ENCODE peak calls at places on chromosomes 13 and 19, in six cellular contexts. J, H, D, Z, T and V are unnamed samples.

GRCh38 chr19:28934626-28935025 is 278.3 kb downstream of the UQCRFS1 start:
- DNase-seq in J (no peak), H (no peak), D (no peak), Z (no peak), T (no peak), V (no peak)

GRCh38 chr13:72379581-72379980 is 347.8 kb downstream of the MZT1 start:
- DNase-seq in J (no peak), H (no peak), D (peak), Z (no peak), T (no peak), V (peak)

GRCh38 chr19:5990289-5990797 is 12.4 kb upstream of the RANBP3 start:
- DNase-seq in J (no peak), H (peak), D (no peak), Z (no peak), T (no peak), V (no peak)

GRCh38 chr19:49116544-49116943 is 2.4 kb downstream of the LIN7B start:
- DNase-seq in J (no peak), H (no peak), D (no peak), Z (no peak), T (no peak), V (no peak)

GRCh38 chr13:94914829-94915228 is 202.5 kb upstream of the SOX21 start:
- DNase-seq in J (no peak), H (no peak), D (no peak), Z (no peak), T (no peak), V (no peak)

GRCh38 chr13:77533875-77534788 is 1.4 kb upstream of the SCEL start:
- DNase-seq in J (no peak), H (no peak), D (no peak), Z (no peak), T (no peak), V (no peak)

GRCh38 chr19:13783565-13784500 is 9.6 kb downstream of the C19orf53 start:
- DNase-seq in J (no peak), H (no peak), D (no peak), Z (no peak), T (no peak), V (no peak)

GRCh38 chr19:6066661-6067646 is 43.3 kb downstream of the RFX2 start:
- DNase-seq in J (no peak), H (peak), D (peak), Z (no peak), T (no peak), V (peak)

GRCh38 chr19:46979770-46980105 is 39.9 kb upstream of the NPAS1 start:
- DNase-seq in J (no peak), H (peak), D (no peak), Z (no peak), T (no peak), V (no peak)

GRCh38 chr19:35718345-35719041 is 690 bp downstream of the KMT2B start:
- DNase-seq in J (peak), H (no peak), D (peak), Z (peak), T (peak), V (no peak)

GRCh38 chr13:109593230-109593629 is 193.2 kb downstream of the IRS2 start:
- DNase-seq in J (no peak), H (no peak), D (no peak), Z (no peak), T (no peak), V (no peak)

GRCh38 chr13:110408286-110408685 is 101.2 kb downstream of the COL4A2 start:
- DNase-seq in J (no peak), H (no peak), D (no peak), Z (no peak), T (no peak), V (no peak)

GRCh38 chr13:62300021-62300420 is 884.4 kb upstream of the PCDH20 start:
- DNase-seq in J (no peak), H (no peak), D (no peak), Z (no peak), T (no peak), V (no peak)

GRCh38 chr19:19775891-19776205 is 42.9 kb upstream of the ZNF14 start:
- DNase-seq in J (no peak), H (no peak), D (no peak), Z (no peak), T (no peak), V (no peak)

GRCh38 chr13:84972907-84973306 is 826.3 kb downstream of the SLITRK6 start:
- DNase-seq in J (no peak), H (no peak), D (no peak), Z (no peak), T (no peak), V (no peak)

GRCh38 chr13:33676700-33677048 is 141.3 kb upstream of the RFC3 start:
- DNase-seq in J (peak), H (no peak), D (peak), Z (peak), T (peak), V (peak)

GRCh38 chr19:30799854-30800755 is 427.9 kb downstream of the ZNF536 start:
- DNase-seq in J (peak), H (peak), D (no peak), Z (peak), T (peak), V (no peak)

GRCh38 chr13:112970552-112971287 is 1.7 kb downstream of the MCF2L start:
- DNase-seq in J (no peak), H (no peak), D (no peak), Z (no peak), T (no peak), V (no peak)

GRCh38 chr19:39599116-39599515 is 3.2 kb upstream of the LGALS13 start:
- DNase-seq in J (peak), H (peak), D (peak), Z (peak), T (peak), V (peak)

GRCh38 chr13:25886438-25887214 is 165.2 kb downstream of the SHISA2 start:
- DNase-seq in J (peak), H (no peak), D (peak), Z (no peak), T (no peak), V (peak)

GRCh38 chr13:24071423-24072075 is 89.0 kb upstream of the SPATA13 start:
- DNase-seq in J (no peak), H (no peak), D (peak), Z (no peak), T (no peak), V (peak)

GRCh38 chr13:75365724-75366173 is 116.2 kb downstream of the TBC1D4 start:
- DNase-seq in J (peak), H (no peak), D (peak), Z (no peak), T (peak), V (peak)

GRCh38 chr13:41568143-41568989 is 111.0 kb downstream of the RGCC start:
- DNase-seq in J (no peak), H (no peak), D (no peak), Z (no peak), T (no peak), V (no peak)

GRCh38 chr19:32908641-32909190 is 39.1 kb upstream of the SLC7A9 start:
- DNase-seq in J (no peak), H (no peak), D (no peak), Z (no peak), T (no peak), V (no peak)

GRCh38 chr19:53076984-53077383 is 26.2 kb downstream of the ZNF160 start:
- DNase-seq in J (no peak), H (peak), D (peak), Z (peak), T (no peak), V (peak)

GRCh38 chr13:30108913-30109237 is 198.5 kb downstream of the KATNAL1 start:
- DNase-seq in J (no peak), H (no peak), D (no peak), Z (no peak), T (no peak), V (no peak)

GRCh38 chr13:38630780-38631179 is 56.1 kb upstream of the FREM2 start:
- DNase-seq in J (no peak), H (no peak), D (no peak), Z (no peak), T (no peak), V (peak)

GRCh38 chr19:18057557-18057956 is 29.2 kb downstream of the IL12RB1 start:
- DNase-seq in J (no peak), H (no peak), D (no peak), Z (no peak), T (no peak), V (no peak)

GRCh38 chr13:52738719-52739467 is 727 bp downstream of the CNMD start:
- DNase-seq in J (peak), H (peak), D (no peak), Z (no peak), T (peak), V (no peak)

GRCh38 chr19:10450853-10451609 is 30.7 kb downstream of the PDE4A start:
- DNase-seq in J (peak), H (peak), D (no peak), Z (peak), T (no peak), V (no peak)

GRCh38 chr13:40351537-40352384 is 314.7 kb downstream of the FOXO1 start:
- DNase-seq in J (no peak), H (no peak), D (peak), Z (no peak), T (no peak), V (no peak)

GRCh38 chr13:106477303-106477702 is 58.2 kb downstream of the EFNB2 start:
- DNase-seq in J (no peak), H (no peak), D (no peak), Z (no peak), T (no peak), V (no peak)

GRCh38 chr13:102903659-102904407 is 58.0 kb downstream of the ERCC5 start:
- DNase-seq in J (no peak), H (peak), D (peak), Z (no peak), T (no peak), V (no peak)